ENCODE peak calls at places on chromosomes 13 and 19, in nine cellular contexts. N is activated T-helper 9 cell treated with anti-CD3 and anti-CD28 coated beads, Interleukin-2, amount 50 U/mL, for 16 hours; X is NCI-H1417; K is NCI-H1694; Q is WERI-Rb-1; T is NCI-H524; V is fibroblast of lung; M is RPMI8226; E is CD4-positive, alpha-beta T cell. Y is an unnamed sample.

GRCh38 chr19:45640849-45641273 is 1.7 kb upstream of the EML2 start:
- DNase-seq in N (no peak), X (no peak), K (no peak), Q (no peak), T (no peak), V (no peak), M (no peak), E (peak), Y (peak)

GRCh38 chr19:43526884-43527859 is at the start of gene ETHE1:
- DNase-seq in N (peak), X (peak), K (peak), Q (peak), T (no peak), V (peak), M (peak), E (peak), Y (peak)

GRCh38 chr13:96988441-96988840 is 5.8 kb downstream of the OXGR1 start:
- DNase-seq in N (no peak), X (no peak), K (no peak), Q (peak), T (peak), V (no peak), M (no peak), E (no peak), Y (no peak)

GRCh38 chr13:50228527-50228926 is 213.3 kb downstream of the KCNRG start:
- DNase-seq in N (no peak), X (peak), K (no peak), Q (peak), T (peak), V (no peak), M (no peak), E (no peak), Y (no peak)

GRCh38 chr13:31236211-31236786 is 36.5 kb downstream of the B3GLCT start:
- DNase-seq in N (no peak), X (peak), K (peak), Q (no peak), T (no peak), V (peak), M (peak), E (no peak), Y (no peak)

GRCh38 chr13:85567909-85568308 is 231.3 kb downstream of the SLITRK6 start:
- DNase-seq in N (no peak), X (peak), K (no peak), Q (no peak), T (no peak), V (no peak), M (no peak), E (no peak), Y (no peak)

GRCh38 chr19:33177417-33177976 is 16.6 kb upstream of the LRP3 start:
- DNase-seq in N (no peak), X (peak), K (no peak), Q (peak), T (peak), V (no peak), M (no peak), E (peak), Y (no peak)

GRCh38 chr13:46593403-46593802 is 40.4 kb downstream of the LRCH1 start:
- DNase-seq in N (peak), X (no peak), K (no peak), Q (no peak), T (no peak), V (no peak), M (no peak), E (peak), Y (no peak)

Y was measured in NCI-H226.